ENCODE peak calls at places on chromosome 1, in six cellular contexts. K is K562, Q is SK-N-SH, E is HepG2, O is GM12878, X is H1. V is an unnamed sample.

GRCh38 chr1:54849219-54850081 is 37.5 kb downstream of the DHCR24 start:
- DNase-seq in O (no peak), X (no peak), E (no peak), Q (no peak), K (no peak), V (no peak)

GRCh38 chr1:46112108-46112507 is 20.3 kb downstream of the PIK3R3 start:
- DNase-seq in O (no peak), K (no peak), X (no peak), Q (no peak), E (no peak), V (no peak)

GRCh38 chr1:55490556-55490955 is 275.4 kb upstream of the USP24 start:
- DNase-seq in O (no peak), E (no peak), K (no peak), X (no peak), Q (no peak), V (no peak)

GRCh38 chr1:36609241-36610027 is 126.7 kb upstream of the CSF3R start:
- DNase-seq in Q (peak), K (peak), O (no peak), X (peak), E (peak), V (peak)

GRCh38 chr1:93468681-93469080 is 20.8 kb downstream of the FNBP1L start:
- DNase-seq in O (no peak), X (no peak), E (no peak), K (no peak), Q (no peak), V (no peak)

GRCh38 chr1:182215797-182216196 is 154.3 kb upstream of the ZNF648 start:
- DNase-seq in Q (no peak), E (no peak), X (no peak), K (no peak), O (no peak), V (no peak)

GRCh38 chr1:48784301-48784700 is 7.6 kb upstream of the BEND5 start:
- DNase-seq in K (no peak), O (no peak), E (no peak), X (no peak), Q (no peak), V (no peak)

GRCh38 chr1:12359734-12360133 is 129.9 kb downstream of the VPS13D start:
- DNase-seq in X (no peak), Q (no peak), E (no peak), K (no peak), O (no peak), V (no peak)

GRCh38 chr1:235254721-235255120 is 73.3 kb downstream of the ARID4B start:
- DNase-seq in K (no peak), X (no peak), O (no peak), E (no peak), Q (no peak), V (no peak)

GRCh38 chr1:3514404-3514803 is 59.9 kb downstream of the ARHGEF16 start:
- DNase-seq in E (no peak), K (no peak), O (no peak), Q (no peak), X (no peak), V (no peak)

DNA sequence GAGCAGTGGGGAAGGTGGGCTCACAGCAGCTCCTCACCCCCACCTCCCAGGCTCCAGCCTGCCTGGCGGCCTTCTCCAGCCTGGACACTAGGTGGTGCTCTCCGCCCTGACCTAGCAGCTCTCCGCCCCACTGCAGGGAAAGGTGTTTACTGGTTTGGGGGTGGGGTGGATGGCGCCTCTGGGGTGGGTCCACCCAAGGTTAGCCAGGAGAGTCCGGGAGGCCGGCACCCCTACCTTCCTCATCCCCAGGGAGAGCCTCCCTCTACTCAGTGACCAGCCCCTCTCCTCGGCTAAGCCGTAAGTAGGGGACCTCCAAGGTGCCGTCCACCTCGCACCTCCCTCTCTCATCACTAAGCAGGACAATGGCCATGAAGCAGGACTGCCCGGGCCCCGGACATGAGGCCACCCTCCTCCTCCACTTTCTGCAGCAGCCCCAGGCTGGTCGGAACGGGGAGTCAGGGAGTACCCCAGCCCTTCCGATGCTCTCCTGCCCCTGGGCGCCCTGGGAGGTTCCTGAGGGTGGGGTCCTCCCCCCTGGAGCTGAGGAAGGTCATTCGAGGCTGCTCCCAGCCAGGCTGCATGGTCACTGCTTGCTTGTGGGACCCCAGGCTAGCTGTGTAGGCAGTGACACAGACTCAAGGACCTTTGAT is 101.4 kb upstream of the VAMP3 start:
- DNase-seq in E (peak), Q (peak), K (peak), X (peak), O (no peak), V (peak)
- TF ChIP-seq CHD2 in E (no peak), Q (peak), K (no peak), X (no peak), O (no peak), V (no peak)

GRCh38 chr1:72284398-72285073 is 2.2 kb upstream of the NEGR1 start:
- DNase-seq in K (no peak), Q (peak), X (no peak), O (no peak), E (peak), V (no peak)
- TF ChIP-seq CHD2 in K (no peak), Q (no peak), X (no peak), O (no peak), E (no peak), V (no peak)

GRCh38 chr1:53448241-53448841 is 10.9 kb upstream of the DMRTB1 start:
- DNase-seq in O (no peak), E (no peak), K (no peak), Q (no peak), X (peak), V (no peak)
- TF ChIP-seq CHD2 in O (no peak), E (no peak), K (no peak), Q (no peak), X (no peak), V (no peak)

GRCh38 chr1:154755858-154756730 is 114.0 kb downstream of the KCNN3 start:
- DNase-seq in O (no peak), X (no peak), Q (peak), K (no peak), E (no peak), V (peak)
- TF ChIP-seq CHD2 in O (no peak), X (no peak), Q (no peak), K (no peak), E (no peak), V (no peak)

DNA sequence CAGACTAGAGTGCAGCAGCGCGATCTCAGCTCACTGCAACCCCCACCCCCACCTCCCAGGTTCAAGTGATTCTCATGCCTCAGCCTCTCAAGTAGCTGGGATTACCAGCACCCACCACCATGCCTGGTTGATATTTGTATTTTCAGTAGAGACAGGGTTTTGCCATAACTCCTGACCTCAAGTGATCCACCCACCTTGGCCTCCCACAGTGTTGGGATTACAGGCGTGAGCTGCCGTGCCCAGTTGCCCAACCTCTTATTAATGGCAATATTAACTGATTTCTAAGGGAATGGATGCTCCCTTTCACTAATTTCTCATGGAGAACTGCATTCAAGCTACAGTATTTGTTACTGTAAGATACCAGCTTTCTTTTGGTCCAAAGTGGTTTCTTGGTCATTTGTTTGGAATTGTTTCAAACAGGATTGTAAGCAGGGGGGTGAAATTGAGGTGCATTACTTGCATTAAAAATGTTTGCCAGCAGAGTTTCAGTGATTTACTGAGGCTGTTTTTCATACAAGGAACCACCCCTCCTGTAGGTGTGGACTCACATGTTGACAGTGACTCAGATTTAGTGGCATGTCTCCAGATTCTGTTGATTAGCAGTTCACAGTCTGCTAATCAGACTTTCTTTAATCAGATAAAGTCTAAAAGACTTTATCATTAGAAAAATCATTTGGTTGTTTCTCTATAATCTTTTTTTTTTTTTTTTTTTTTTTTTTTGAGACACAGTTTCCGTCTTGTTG is 3.9 kb upstream of the TGFBR3 start:
- DNase-seq in K (no peak), E (peak), X (no peak), O (no peak), Q (no peak), V (peak)
- TF ChIP-seq CHD2 in K (no peak), E (no peak), X (no peak), O (no peak), Q (no peak), V (no peak)

GRCh38 chr1:70556541-70556940 is 145.5 kb downstream of the CTH start:
- DNase-seq in K (no peak), E (no peak), O (no peak), X (no peak), Q (no peak), V (no peak)

GRCh38 chr1:70546726-70547125 is 135.7 kb downstream of the CTH start:
- DNase-seq in O (no peak), E (no peak), Q (no peak), X (no peak), K (no peak), V (no peak)

GRCh38 chr1:70553192-70553956 is 142.3 kb downstream of the CTH start:
- DNase-seq in Q (no peak), O (no peak), E (no peak), K (no peak), X (no peak), V (no peak)

DNA sequence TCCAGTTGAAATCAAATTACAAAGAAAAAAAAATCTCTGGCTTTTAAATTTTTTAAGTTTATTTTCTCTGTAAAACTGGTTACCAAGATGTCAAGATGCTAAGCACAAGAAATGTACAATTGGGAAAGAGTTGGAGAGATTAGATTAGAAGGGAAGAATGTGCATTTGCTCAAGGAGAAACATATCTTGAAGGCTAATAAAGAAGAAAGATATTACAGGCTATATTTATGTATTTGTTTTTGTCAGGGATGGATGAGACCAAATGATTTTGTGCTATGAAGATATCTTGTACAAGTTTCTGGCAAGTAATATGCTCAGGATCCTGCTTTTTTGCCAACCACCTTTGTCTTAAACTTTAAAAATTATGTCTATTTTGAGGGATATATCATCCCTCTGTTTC is 141.6 kb downstream of the CTH start:
- DNase-seq in X (no peak), O (no peak), K (no peak), Q (no peak), E (no peak), V (no peak)
- TF ChIP-seq CHD2 in X (no peak), O (no peak), K (no peak), Q (no peak), E (no peak), V (no peak)